ENCODE peak calls at places on chromosomes 13 and 19, in four cellular contexts. Y is AG10803, C is IMR-90, G is left ventricle myocardium inferior. H is an unnamed sample.

GRCh38 chr19:36378625-36379509 is at the start of gene ZFP14:
- DNase-seq in G (peak), C (peak), Y (peak), H (peak)

GRCh38 chr13:98495627-98496238 is 81.2 kb downstream of the STK24 start:
- DNase-seq in C (no peak), Y (peak), G (no peak), H (no peak)

GRCh38 chr19:36719687-36720556 is 32.5 kb downstream of the ZNF567 start:
- DNase-seq in Y (no peak), C (no peak), G (no peak), H (no peak)

GRCh38 chr19:5575553-5575952 is 7.8 kb upstream of the TINCR start:
- DNase-seq in Y (no peak), C (no peak), G (no peak), H (no peak)

GRCh38 chr13:111036665-111037064 is 78.4 kb upstream of the ARHGEF7 start:
- DNase-seq in G (no peak), Y (no peak), C (no peak), H (no peak)

GRCh38 chr13:19048381-19048780 is 133.2 kb downstream of the TUBA3C start:
- DNase-seq in C (no peak), G (no peak), Y (no peak), H (no peak)

GRCh38 chr13:99926014-99926731 is 45.4 kb downstream of the ZIC5 start:
- DNase-seq in Y (peak), C (peak), G (no peak), H (no peak)

GRCh38 chr13:50800091-50800739 is 43.3 kb downstream of the DLEU7 start:
- DNase-seq in Y (no peak), C (no peak), G (no peak), H (no peak)

GRCh38 chr13:27920677-27921420 is 1.0 kb downstream of the PDX1 start:
- DNase-seq in C (peak), G (no peak), Y (peak), H (no peak)

GRCh38 chr19:48962029-48962848 is 2.9 kb upstream of the FTL start:
- DNase-seq in C (no peak), G (peak), Y (no peak), H (no peak)

GRCh38 chr19:634975-635652 is 1.8 kb upstream of the POLRMT start:
- DNase-seq in C (no peak), G (no peak), Y (no peak), H (no peak)

GRCh38 chr19:10965398-10965797 is 4.6 kb downstream of the SMARCA4 start:
- DNase-seq in G (no peak), C (no peak), Y (no peak), H (no peak)

GRCh38 chr19:4504297-4504701 is 14.0 kb downstream of the PLIN4 start:
- DNase-seq in C (no peak), G (no peak), Y (no peak), H (no peak)

GRCh38 chr19:20278342-20278741 is 111.3 kb downstream of the ZNF486 start:
- DNase-seq in G (no peak), C (no peak), Y (no peak), H (no peak)

GRCh38 chr19:18435848-18436631 is 1.9 kb downstream of the ISYNA1 start:
- DNase-seq in C (no peak), G (no peak), Y (no peak), H (no peak)

DNA sequence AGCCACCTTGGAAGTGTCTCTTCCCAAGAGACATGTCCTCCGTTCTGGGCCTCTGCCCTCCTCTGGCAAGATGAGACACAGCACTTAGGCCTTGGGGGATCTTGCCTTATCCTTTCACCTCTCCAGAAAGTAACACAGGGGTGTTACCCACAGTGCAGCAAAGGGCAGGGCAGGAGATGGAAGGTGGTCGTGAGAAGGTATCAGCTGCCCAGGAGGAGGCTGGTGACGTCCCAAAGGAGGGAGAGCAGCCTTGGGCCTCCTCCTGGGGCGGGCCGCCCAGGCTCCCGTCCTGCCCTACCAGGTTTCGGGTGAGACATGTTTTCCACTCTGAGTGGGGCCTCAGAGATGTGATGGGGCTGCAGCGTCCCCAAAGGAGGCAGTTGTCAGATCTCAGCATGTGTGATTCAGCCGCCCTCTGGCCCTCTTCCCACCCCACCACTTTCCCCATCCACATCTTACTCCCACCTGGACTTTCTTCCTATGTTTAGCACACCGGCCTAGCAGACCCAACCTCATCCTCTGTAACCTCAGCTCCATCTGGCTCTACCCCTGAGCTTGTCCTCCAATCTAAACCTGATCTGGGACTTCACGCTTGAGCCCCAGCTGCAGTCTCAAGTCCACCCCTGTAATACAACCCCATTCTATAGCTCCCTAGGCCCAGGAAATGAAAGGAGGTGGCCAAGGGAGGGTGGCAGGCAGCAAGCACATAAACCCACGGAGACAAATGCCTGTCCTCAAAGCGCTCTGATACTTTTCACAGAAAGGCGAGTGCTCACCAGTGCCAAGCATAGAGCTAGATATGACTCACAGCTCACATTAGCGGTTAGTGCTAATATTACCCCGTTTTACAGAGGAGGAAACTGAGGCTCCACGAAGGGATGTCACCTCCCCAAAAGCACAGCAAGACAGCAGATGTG is 9.3 kb downstream of the POU2F2 start:
- DNase-seq in G (no peak), Y (no peak), C (no peak), H (no peak)
- TF ChIP-seq CTCF in G (no peak), Y (peak), C (no peak), H (no peak)

DNA sequence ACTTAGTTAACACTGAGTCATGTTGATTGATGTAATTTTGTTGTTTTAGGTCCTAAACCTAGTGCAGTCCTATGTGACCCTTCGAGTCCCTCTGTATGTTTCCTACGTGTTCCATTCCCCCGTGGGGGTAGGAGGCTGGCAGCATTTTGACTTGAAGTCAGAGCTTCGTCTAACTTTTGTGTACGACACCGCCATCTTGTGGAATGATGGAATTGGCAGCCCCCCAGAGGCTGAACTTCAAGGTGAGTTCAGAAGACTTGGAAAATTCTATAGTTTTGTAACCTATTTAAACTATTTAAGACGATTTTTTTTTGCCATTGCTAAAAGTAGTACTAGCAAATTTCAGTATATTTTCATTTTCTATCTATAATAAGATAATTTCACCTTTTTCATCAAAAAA is 117.9 kb downstream of the STOML3 start:
- DNase-seq in G (no peak), Y (peak), C (peak), H (no peak)
- TF ChIP-seq CTCF in G (peak), Y (peak), C (peak), H (no peak)

GRCh38 chr19:55149078-55150003 is at the start of gene TNNT1:
- DNase-seq in C (no peak), G (peak), Y (no peak), H (no peak)

GRCh38 chr19:55147408-55148251 is 1.4 kb downstream of the TNNT1 start:
- DNase-seq in G (no peak), C (no peak), Y (no peak), H (no peak)

GRCh38 chr19:55145241-55145640 is 3.8 kb downstream of the TNNT1 start:
- DNase-seq in C (no peak), Y (no peak), G (no peak), H (no peak)

GRCh38 chr19:55146648-55147218 is 2.3 kb downstream of the TNNT1 start:
- DNase-seq in C (no peak), Y (no peak), G (no peak), H (no peak)

DNA sequence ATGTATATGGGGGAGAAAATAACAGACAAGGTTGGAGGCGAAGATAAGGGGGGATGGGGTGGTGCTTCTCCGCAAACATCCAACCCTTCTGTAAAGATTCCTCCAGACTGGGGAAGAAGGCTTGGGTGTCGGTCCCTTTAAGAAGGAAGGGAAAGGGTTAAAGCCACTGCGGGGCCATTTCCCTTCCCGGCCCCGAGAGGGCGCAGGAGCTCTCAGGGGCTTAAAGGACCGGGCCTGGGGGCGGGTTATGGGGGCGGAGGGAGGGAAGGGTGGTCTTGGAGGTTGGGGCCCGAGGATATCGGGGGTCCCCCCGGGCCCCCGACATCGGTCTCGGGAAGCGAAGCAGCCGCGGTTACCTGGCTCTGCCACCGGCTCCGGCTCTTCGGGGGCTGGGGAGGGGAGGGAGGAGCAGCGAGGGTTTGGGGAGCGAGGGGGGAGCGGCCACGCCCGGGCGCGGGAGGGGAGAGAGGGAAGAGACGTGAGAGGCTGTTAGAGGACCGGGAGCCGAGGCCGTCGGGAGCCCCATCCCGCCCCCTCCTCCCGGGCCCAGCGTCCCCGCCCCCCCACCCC is 2.8 kb downstream of the TNNT1 start:
- DNase-seq in C (no peak), G (no peak), Y (no peak), H (no peak)
- TF ChIP-seq CTCF in C (peak), G (peak), Y (peak), H (no peak)

DNA sequence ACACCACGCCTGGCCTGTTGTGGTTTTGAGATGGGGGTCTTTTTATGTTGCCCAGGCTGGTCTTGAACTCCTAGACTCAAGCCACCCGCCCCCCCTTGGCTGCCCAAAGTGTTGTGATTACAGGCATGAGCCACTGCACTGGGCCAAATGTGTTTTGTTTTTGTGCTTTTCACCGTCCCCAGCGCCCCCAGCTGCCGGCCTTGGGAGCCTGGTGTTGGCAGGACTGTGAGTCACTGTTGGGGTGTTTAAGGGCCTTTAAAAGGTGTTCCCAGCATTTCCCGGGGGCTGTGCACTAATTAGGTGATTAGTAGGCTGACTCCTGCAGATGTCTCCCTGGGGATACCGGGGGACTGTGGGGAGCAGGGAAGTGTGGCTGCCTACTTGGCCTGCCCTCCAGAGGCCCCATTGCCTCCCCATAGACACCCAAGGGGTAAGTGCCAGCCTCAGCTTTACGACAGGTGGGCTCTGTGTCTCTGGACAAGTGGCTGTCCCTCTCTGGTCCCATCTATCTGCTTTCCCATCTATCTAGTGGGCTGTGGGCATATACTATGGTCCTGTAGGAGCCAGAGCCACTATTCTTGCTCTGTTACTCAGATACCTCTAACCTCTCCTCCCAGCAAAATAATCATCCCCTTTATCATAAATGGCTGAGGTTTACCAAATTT is 11.8 kb upstream of the TLE5 start:
- DNase-seq in Y (peak), C (no peak), G (no peak), H (no peak)
- TF ChIP-seq CTCF in Y (peak), C (peak), G (peak), H (no peak)

GRCh38 chr19:44741841-44742352 is 6.6 kb upstream of the BCL3 start:
- DNase-seq in G (peak), C (peak), Y (peak), H (peak)

GRCh38 chr19:44738161-44738535 is 10.4 kb upstream of the BCL3 start:
- DNase-seq in G (no peak), C (no peak), Y (no peak), H (no peak)

GRCh38 chr19:44738603-44739585 is 9.6 kb upstream of the BCL3 start:
- DNase-seq in Y (no peak), G (no peak), C (no peak), H (no peak)

GRCh38 chr19:44741258-44741731 is 7.2 kb upstream of the BCL3 start:
- DNase-seq in C (no peak), G (no peak), Y (peak), H (no peak)

DNA sequence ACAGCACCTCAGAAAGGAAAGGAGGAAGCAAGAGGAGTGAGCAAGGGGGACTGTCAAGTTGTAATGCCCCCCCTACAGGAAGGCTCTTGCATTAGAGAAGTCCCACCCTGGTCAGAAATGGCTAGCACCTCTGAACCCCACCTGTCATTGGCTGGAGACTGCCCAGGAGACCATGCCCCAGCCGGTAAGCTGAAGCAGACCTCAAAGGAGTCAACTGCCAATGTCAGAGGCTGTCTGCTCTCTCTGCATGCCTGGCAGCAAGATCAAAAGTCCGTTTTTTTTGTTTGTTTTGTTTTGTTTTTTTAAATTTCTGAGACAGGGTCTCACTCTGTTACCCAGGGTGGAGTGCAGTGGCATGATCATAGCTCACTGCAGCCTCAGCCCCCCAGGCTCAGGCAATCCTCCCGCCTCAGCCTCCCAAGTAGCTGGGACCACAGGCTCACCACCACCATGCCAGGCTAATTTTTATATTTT is 8.1 kb upstream of the BCL3 start:
- DNase-seq in C (no peak), Y (no peak), G (no peak), H (no peak)
- TF ChIP-seq CTCF in C (peak), Y (peak), G (no peak), H (no peak)